ENCODE peak calls at places on chromosomes 11 and 22, in nine cellular contexts. One of them, this sample, is unnamed.

GRCh38 chr22:45977551-45978274 is 751 bp upstream of the WNT7B start:
- DNase-seq in HL-60: no peak
- DNase-seq in brain microvascular endothelial cell: no peak
- DNase-seq in AG04450: no peak
- DNase-seq in foreskin keratinocyte: no peak
- DNase-seq in mammary epithelial cell: no peak
- DNase-seq in heart left ventricle: no peak
- DNase-seq in HCT116: no peak
- DNase-seq in uterus: no peak
- DNase-seq in this sample: no peak

GRCh38 chr11:7511405-7511804 is 2.4 kb upstream of the PPFIBP2 start:
- DNase-seq in brain microvascular endothelial cell: no peak
- DNase-seq in AG04450: no peak
- DNase-seq in heart left ventricle: peak; percentile 61
- DNase-seq in foreskin keratinocyte: peak; percentile 6
- DNase-seq in mammary epithelial cell: no peak
- DNase-seq in HL-60: no peak
- DNase-seq in uterus: peak; percentile 31
- DNase-seq in HCT116: no peak
- DNase-seq in this sample: no peak

GRCh38 chr22:27919943-27920755 is 1.1 kb upstream of the PITPNB start:
- DNase-seq in uterus: peak; percentile 50
- DNase-seq in HL-60: no peak
- DNase-seq in AG04450: no peak
- DNase-seq in heart left ventricle: peak; percentile 42
- DNase-seq in brain microvascular endothelial cell: peak; percentile 46
- DNase-seq in mammary epithelial cell: peak; percentile 58
- DNase-seq in HCT116: no peak
- DNase-seq in foreskin keratinocyte: peak; percentile 54
- DNase-seq in this sample: no peak

GRCh38 chr22:45878051-45878764 is 98.8 kb downstream of the WNT7B start:
- DNase-seq in mammary epithelial cell: no peak
- DNase-seq in uterus: no peak
- DNase-seq in brain microvascular endothelial cell: no peak
- DNase-seq in heart left ventricle: peak; percentile 33
- DNase-seq in AG04450: no peak
- DNase-seq in HCT116: no peak
- DNase-seq in HL-60: no peak
- DNase-seq in foreskin keratinocyte: no peak
- DNase-seq in this sample: no peak

GRCh38 chr11:128424271-128424709 is 163.1 kb downstream of the ETS1 start:
- DNase-seq in AG04450: no peak
- DNase-seq in HL-60: no peak
- DNase-seq in heart left ventricle: peak; percentile 74
- DNase-seq in mammary epithelial cell: no peak
- DNase-seq in foreskin keratinocyte: no peak
- DNase-seq in brain microvascular endothelial cell: no peak
- DNase-seq in HCT116: no peak
- DNase-seq in uterus: no peak
- DNase-seq in this sample: no peak

GRCh38 chr22:38034278-38034882 is 22.8 kb upstream of the PICK1 start:
- DNase-seq in HCT116: peak; percentile 68
- DNase-seq in HL-60: peak; percentile 89
- DNase-seq in foreskin keratinocyte: peak; percentile 73
- DNase-seq in mammary epithelial cell: peak; percentile 83
- DNase-seq in AG04450: peak; percentile 81
- DNase-seq in brain microvascular endothelial cell: peak; percentile 91
- DNase-seq in heart left ventricle: peak; percentile 70
- DNase-seq in uterus: peak; percentile 72
- DNase-seq in this sample: peak; percentile 79

GRCh38 chr11:29260939-29261705 is 755.7 kb downstream of the KCNA4 start:
- DNase-seq in HL-60: no peak
- DNase-seq in HCT116: peak; percentile 76
- DNase-seq in brain microvascular endothelial cell: peak; percentile 36
- DNase-seq in uterus: no peak
- DNase-seq in heart left ventricle: no peak
- DNase-seq in AG04450: peak; percentile 18
- DNase-seq in foreskin keratinocyte: peak; percentile 90
- DNase-seq in mammary epithelial cell: peak; percentile 90
- DNase-seq in this sample: peak; percentile 52

GRCh38 chr11:59574932-59575904 is 40.4 kb downstream of the OSBP start:
- DNase-seq in HCT116: no peak
- DNase-seq in HL-60: no peak
- DNase-seq in mammary epithelial cell: no peak
- DNase-seq in brain microvascular endothelial cell: no peak
- DNase-seq in uterus: no peak
- DNase-seq in foreskin keratinocyte: no peak
- DNase-seq in AG04450: no peak
- DNase-seq in heart left ventricle: no peak
- DNase-seq in this sample: no peak

GRCh38 chr22:36009085-36009484 is 19.5 kb downstream of the RBFOX2 start:
- DNase-seq in HCT116: no peak
- DNase-seq in foreskin keratinocyte: no peak
- DNase-seq in mammary epithelial cell: no peak
- DNase-seq in brain microvascular endothelial cell: peak; percentile 78
- DNase-seq in uterus: no peak
- DNase-seq in heart left ventricle: no peak
- DNase-seq in HL-60: no peak
- DNase-seq in AG04450: no peak
- DNase-seq in this sample: no peak

GRCh38 chr11:45383229-45383628 is 97.1 kb upstream of the SYT13 start:
- DNase-seq in brain microvascular endothelial cell: peak; percentile 27
- DNase-seq in uterus: no peak
- DNase-seq in HCT116: no peak
- DNase-seq in heart left ventricle: no peak
- DNase-seq in AG04450: no peak
- DNase-seq in HL-60: peak; percentile 73
- DNase-seq in mammary epithelial cell: peak; percentile 6
- DNase-seq in foreskin keratinocyte: no peak
- DNase-seq in this sample: no peak

GRCh38 chr22:39236321-39237275 is 8.2 kb downstream of the PDGFB start:
- DNase-seq in AG04450: no peak
- DNase-seq in uterus: no peak
- DNase-seq in mammary epithelial cell: no peak
- DNase-seq in HCT116: no peak
- DNase-seq in foreskin keratinocyte: no peak
- DNase-seq in brain microvascular endothelial cell: peak; percentile 51
- DNase-seq in heart left ventricle: peak; percentile 86
- DNase-seq in HL-60: peak; percentile 80
- DNase-seq in this sample: no peak

GRCh38 chr11:132187814-132188213 is 817.4 kb downstream of the NTM start:
- DNase-seq in foreskin keratinocyte: peak; percentile 14
- DNase-seq in HL-60: no peak
- DNase-seq in AG04450: no peak
- DNase-seq in HCT116: no peak
- DNase-seq in mammary epithelial cell: no peak
- DNase-seq in brain microvascular endothelial cell: peak; percentile 43
- DNase-seq in uterus: no peak
- DNase-seq in heart left ventricle: no peak
- DNase-seq in this sample: no peak

GRCh38 chr22:48340191-48340590 is 1487.5 kb downstream of the BRD1 start:
- DNase-seq in uterus: no peak
- DNase-seq in AG04450: no peak
- DNase-seq in heart left ventricle: no peak
- DNase-seq in brain microvascular endothelial cell: no peak
- DNase-seq in HL-60: no peak
- DNase-seq in HCT116: no peak
- DNase-seq in mammary epithelial cell: no peak
- DNase-seq in foreskin keratinocyte: no peak
- DNase-seq in this sample: no peak

DNA sequence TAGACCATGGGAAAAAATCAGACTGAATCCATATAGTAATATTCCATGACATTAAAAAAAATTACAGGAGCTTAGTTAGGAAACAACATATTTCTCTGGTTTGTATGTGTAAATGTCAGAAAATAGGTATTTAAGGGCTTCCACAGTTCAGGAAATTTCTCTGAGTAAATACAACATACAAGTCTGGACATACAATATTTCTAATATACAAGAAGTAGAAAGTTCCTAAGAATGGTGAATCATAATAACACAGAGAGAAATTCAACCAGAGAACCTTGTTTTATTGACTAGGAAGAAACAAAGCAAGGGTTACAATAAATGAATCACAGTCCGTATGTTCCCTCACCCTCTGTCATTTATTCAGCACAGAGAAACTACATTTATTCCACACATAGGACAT is 532.7 kb upstream of the FAT3 start:
- DNase-seq in HCT116: no peak
- DNase-seq in heart left ventricle: no peak
- DNase-seq in mammary epithelial cell: no peak
- DNase-seq in brain microvascular endothelial cell: no peak
- DNase-seq in HL-60: no peak
- DNase-seq in AG04450: no peak
- DNase-seq in uterus: no peak
- DNase-seq in foreskin keratinocyte: peak; percentile 62
- DNase-seq in this sample: no peak
- H3K27ac ChIP-seq in HCT116: no peak overlapping the region
- H3K27ac ChIP-seq in heart left ventricle: no peak overlapping the region
- H3K27ac ChIP-seq in mammary epithelial cell: no peak overlapping the region
- H3K27ac ChIP-seq in brain microvascular endothelial cell: no peak overlapping the region
- H3K27ac ChIP-seq in HL-60: no peak overlapping the region
- H3K27ac ChIP-seq in AG04450: no peak overlapping the region
- H3K27ac ChIP-seq in uterus: no peak overlapping the region
- H3K27ac ChIP-seq in foreskin keratinocyte: no peak overlapping the region
- H3K27ac ChIP-seq in this sample: no peak overlapping the region

GRCh38 chr22:37033605-37034430 is 14.3 kb downstream of the MPST start:
- DNase-seq in mammary epithelial cell: no peak
- DNase-seq in HL-60: no peak
- DNase-seq in HCT116: no peak
- DNase-seq in foreskin keratinocyte: no peak
- DNase-seq in brain microvascular endothelial cell: no peak
- DNase-seq in heart left ventricle: no peak
- DNase-seq in AG04450: no peak
- DNase-seq in uterus: no peak
- DNase-seq in this sample: no peak

GRCh38 chr22:37028692-37029674 is 9.4 kb downstream of the MPST start:
- DNase-seq in heart left ventricle: no peak
- DNase-seq in HL-60: no peak
- DNase-seq in uterus: no peak
- DNase-seq in AG04450: no peak
- DNase-seq in brain microvascular endothelial cell: no peak
- DNase-seq in foreskin keratinocyte: no peak
- DNase-seq in mammary epithelial cell: no peak
- DNase-seq in HCT116: no peak
- DNase-seq in this sample: no peak

GRCh38 chr22:37032535-37033460 is 13.3 kb downstream of the MPST start:
- DNase-seq in HL-60: peak; percentile 96
- DNase-seq in mammary epithelial cell: peak; percentile 86
- DNase-seq in foreskin keratinocyte: peak; percentile 82
- DNase-seq in AG04450: no peak
- DNase-seq in brain microvascular endothelial cell: no peak
- DNase-seq in HCT116: no peak
- DNase-seq in heart left ventricle: no peak
- DNase-seq in uterus: peak; percentile 59
- DNase-seq in this sample: peak; percentile 76

GRCh38 chr22:37032134-37032534 is 12.6 kb downstream of the MPST start:
- DNase-seq in mammary epithelial cell: no peak
- DNase-seq in heart left ventricle: no peak
- DNase-seq in AG04450: no peak
- DNase-seq in foreskin keratinocyte: no peak
- DNase-seq in uterus: no peak
- DNase-seq in HL-60: no peak
- DNase-seq in HCT116: no peak
- DNase-seq in brain microvascular endothelial cell: no peak
- DNase-seq in this sample: no peak

DNA sequence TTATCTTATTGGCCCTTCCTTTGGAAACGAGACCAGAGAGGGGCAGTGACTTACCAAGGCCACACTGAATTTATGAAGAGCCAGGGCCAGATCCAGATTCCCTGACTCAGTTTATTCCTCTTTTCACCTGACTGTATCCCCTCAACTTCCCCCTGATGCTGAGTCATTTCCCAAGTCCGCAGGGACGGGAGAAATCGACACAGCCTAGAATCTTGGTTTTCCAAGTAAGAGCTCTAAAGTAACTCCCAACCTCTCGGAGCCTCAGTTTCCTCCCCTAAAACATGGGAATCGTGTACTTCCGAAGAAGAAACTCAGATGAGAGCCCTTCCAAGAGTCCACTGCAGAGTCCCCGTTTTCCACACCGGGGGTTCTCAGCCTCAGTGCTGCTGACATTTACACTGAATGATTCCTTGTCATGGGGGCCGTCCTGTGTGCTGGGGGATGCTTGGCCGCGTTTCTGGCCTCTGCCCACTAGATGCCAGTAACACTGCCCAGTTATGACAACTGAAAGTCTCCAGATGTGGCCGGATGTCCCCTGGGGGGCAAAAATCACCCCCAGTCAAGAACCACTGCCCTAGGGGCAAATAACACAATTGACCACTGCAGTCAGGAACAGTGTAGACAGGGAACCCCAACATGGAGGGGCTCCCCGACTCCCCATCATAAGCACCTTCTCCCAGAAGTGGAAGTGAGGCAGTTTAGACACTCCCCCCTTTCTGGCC is 11.2 kb downstream of the MPST start:
- DNase-seq in heart left ventricle: no peak
- DNase-seq in HL-60: no peak
- DNase-seq in brain microvascular endothelial cell: no peak
- DNase-seq in mammary epithelial cell: no peak
- DNase-seq in AG04450: no peak
- DNase-seq in HCT116: no peak
- DNase-seq in foreskin keratinocyte: no peak
- DNase-seq in uterus: no peak
- DNase-seq in this sample: no peak
- TF ChIP-seq CTCF in heart left ventricle: no peak
- TF ChIP-seq CTCF in HL-60: no peak
- TF ChIP-seq CTCF in brain microvascular endothelial cell: no peak
- TF ChIP-seq CTCF in mammary epithelial cell: no peak
- TF ChIP-seq CTCF in AG04450: no peak
- TF ChIP-seq CTCF in HCT116: peak; percentile 35
- TF ChIP-seq CTCF in foreskin keratinocyte: peak; percentile 16
- TF ChIP-seq CTCF in uterus: no peak
- TF ChIP-seq CTCF in this sample: no peak

GRCh38 chr11:64880240-64881001 is 2.0 kb upstream of the EHD1 start:
- DNase-seq in heart left ventricle: no peak
- DNase-seq in brain microvascular endothelial cell: no peak
- DNase-seq in HL-60: no peak
- DNase-seq in mammary epithelial cell: no peak
- DNase-seq in foreskin keratinocyte: no peak
- DNase-seq in AG04450: no peak
- DNase-seq in HCT116: no peak
- DNase-seq in uterus: no peak
- DNase-seq in this sample: no peak
- H3K27ac ChIP-seq in heart left ventricle: peak overlapping the region; percentile 87
- H3K27ac ChIP-seq in brain microvascular endothelial cell: no peak overlapping the region
- H3K27ac ChIP-seq in HL-60: no peak overlapping the region
- H3K27ac ChIP-seq in mammary epithelial cell: no peak overlapping the region
- H3K27ac ChIP-seq in foreskin keratinocyte: no peak overlapping the region
- H3K27ac ChIP-seq in AG04450: no peak overlapping the region
- H3K27ac ChIP-seq in HCT116: no peak overlapping the region
- H3K27ac ChIP-seq in uterus: peak overlapping the region; percentile 50
- H3K27ac ChIP-seq in this sample: no peak overlapping the region

DNA sequence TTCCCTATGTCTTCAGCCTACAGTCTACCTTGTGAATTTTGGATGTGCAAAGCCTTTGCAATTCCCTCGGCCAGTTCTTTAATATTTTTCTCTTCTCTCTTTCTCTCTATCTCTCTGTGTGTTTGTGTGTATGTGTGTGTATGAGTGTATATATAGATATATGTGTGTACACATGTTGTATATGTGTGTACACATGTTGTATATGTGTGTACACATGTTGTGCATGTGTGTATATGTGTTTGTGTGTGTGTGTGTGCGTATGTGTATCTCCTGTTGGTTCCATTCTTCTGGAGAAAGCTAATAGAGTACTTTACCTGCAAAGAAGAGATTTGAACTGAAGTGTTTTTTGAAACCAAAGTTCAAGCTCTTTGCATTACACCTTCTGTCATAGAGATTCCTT is 155.0 kb downstream of the LUZP2 start:
- DNase-seq in HCT116: no peak
- DNase-seq in mammary epithelial cell: no peak
- DNase-seq in HL-60: no peak
- DNase-seq in foreskin keratinocyte: no peak
- DNase-seq in uterus: no peak
- DNase-seq in brain microvascular endothelial cell: no peak
- DNase-seq in AG04450: no peak
- DNase-seq in heart left ventricle: no peak
- DNase-seq in this sample: no peak
- TF ChIP-seq CTCF in HCT116: no peak
- TF ChIP-seq CTCF in mammary epithelial cell: no peak
- TF ChIP-seq CTCF in HL-60: no peak
- TF ChIP-seq CTCF in foreskin keratinocyte: no peak
- TF ChIP-seq CTCF in uterus: no peak
- TF ChIP-seq CTCF in brain microvascular endothelial cell: no peak
- TF ChIP-seq CTCF in AG04450: no peak
- TF ChIP-seq CTCF in heart left ventricle: no peak
- TF ChIP-seq CTCF in this sample: no peak